ENCODE peak calls at places on chromosomes 5 and 9, in six cellular contexts. Z is left colon, G is glomerular endothelial cell, F is mesendoderm, D is T-helper 1 cell, B is NCI-H1105 treated with DMSO at 0.1 percent for 48 hours. P is an unnamed sample.

GRCh38 chr5:148583421-148583965 is 70.8 kb downstream of the HTR4 start:
- DNase-seq in Z (no peak), G (no peak), F (no peak), D (no peak), B (no peak), P (no peak)

GRCh38 chr9:82454509-82455190 is 466.1 kb downstream of the SPATA31D1 start:
- DNase-seq in Z (no peak), G (no peak), F (no peak), D (no peak), B (no peak), P (no peak)

GRCh38 chr5:99030871-99031440 is 102.1 kb upstream of the CHD1 start:
- DNase-seq in Z (no peak), G (no peak), F (no peak), D (no peak), B (no peak), P (no peak)

GRCh38 chr5:93360436-93361100 is 220.5 kb downstream of the NR2F1-AS1 start:
- DNase-seq in Z (no peak), G (no peak), F (no peak), D (no peak), B (no peak), P (no peak)

GRCh38 chr5:87076931-87077330 is 190.8 kb upstream of the RASA1 start:
- DNase-seq in Z (no peak), G (no peak), F (no peak), D (no peak), B (no peak), P (no peak)

GRCh38 chr5:1558945-1559344 is 35.2 kb upstream of the LPCAT1 start:
- DNase-seq in Z (no peak), G (no peak), F (no peak), D (no peak), B (no peak), P (no peak)

GRCh38 chr9:88716636-88717035 is 181.7 kb downstream of the NXNL2 start:
- DNase-seq in Z (no peak), G (no peak), F (no peak), D (no peak), B (no peak), P (no peak)

GRCh38 chr5:91179018-91179417 is 204.1 kb downstream of the ARRDC3 start:
- DNase-seq in Z (no peak), G (no peak), F (no peak), D (no peak), B (no peak), P (no peak)

GRCh38 chr5:159175547-159175946 is 33.8 kb downstream of the RNF145 start:
- DNase-seq in Z (no peak), G (no peak), F (peak), D (no peak), B (no peak), P (no peak)

GRCh38 chr5:102049517-102049916 is 246.6 kb downstream of the SLCO4C1 start:
- DNase-seq in Z (no peak), G (no peak), F (no peak), D (no peak), B (peak), P (no peak)

GRCh38 chr5:157476699-157477408 is 16.8 kb downstream of the NIPAL4 start:
- DNase-seq in Z (no peak), G (no peak), F (peak), D (no peak), B (peak), P (no peak)

P was measured in naive thymus-derived CD8-positive, alpha-beta T cell.